ENCODE peak calls at places on chromosomes 11 and 22, in nine cellular contexts. One of them, this sample, is unnamed.

GRCh38 chr11:23997356-23997755 is 499.5 kb upstream of the LUZP2 start:
- DNase-seq in aorta: no peak
- DNase-seq in uterus: no peak
- DNase-seq in IMR-90: no peak
- DNase-seq in ovary: no peak
- DNase-seq in mammary epithelial cell: no peak
- DNase-seq in CD4-positive, alpha-beta memory T cell: no peak
- DNase-seq in upper lobe of right lung: no peak
- DNase-seq in GM23248: no peak
- DNase-seq in this sample: no peak

GRCh38 chr11:1297576-1298473 is 11.6 kb downstream of the TOLLIP start:
- DNase-seq in aorta: no peak
- DNase-seq in uterus: peak; percentile 13
- DNase-seq in IMR-90: no peak
- DNase-seq in ovary: peak; percentile 8
- DNase-seq in mammary epithelial cell: no peak
- DNase-seq in CD4-positive, alpha-beta memory T cell: no peak
- DNase-seq in upper lobe of right lung: peak; percentile 61
- DNase-seq in GM23248: no peak
- DNase-seq in this sample: no peak

GRCh38 chr11:117145393-117145761 is 1.3 kb downstream of the PAFAH1B2 start:
- DNase-seq in aorta: no peak
- DNase-seq in uterus: peak; percentile 56
- DNase-seq in IMR-90: peak; percentile 32
- DNase-seq in ovary: no peak
- DNase-seq in mammary epithelial cell: peak; percentile 43
- DNase-seq in CD4-positive, alpha-beta memory T cell: peak; percentile 26
- DNase-seq in upper lobe of right lung: no peak
- DNase-seq in GM23248: peak; percentile 79
- DNase-seq in this sample: no peak

GRCh38 chr11:77035580-77035979 is 1.4 kb downstream of the B3GNT6 start:
- DNase-seq in aorta: no peak
- DNase-seq in uterus: no peak
- DNase-seq in IMR-90: no peak
- DNase-seq in ovary: no peak
- DNase-seq in mammary epithelial cell: peak; percentile 55
- DNase-seq in CD4-positive, alpha-beta memory T cell: no peak
- DNase-seq in upper lobe of right lung: no peak
- DNase-seq in GM23248: no peak
- DNase-seq in this sample: no peak

GRCh38 chr11:120807414-120808150 is 216.3 kb upstream of the TBCEL start:
- DNase-seq in aorta: no peak
- DNase-seq in uterus: no peak
- DNase-seq in IMR-90: peak; percentile 95
- DNase-seq in ovary: no peak
- DNase-seq in mammary epithelial cell: peak; percentile 26
- DNase-seq in CD4-positive, alpha-beta memory T cell: no peak
- DNase-seq in upper lobe of right lung: no peak
- DNase-seq in GM23248: peak; percentile 88
- DNase-seq in this sample: no peak

GRCh38 chr22:23054531-23055257 is 15.6 kb upstream of the GNAZ start:
- DNase-seq in aorta: no peak
- DNase-seq in uterus: no peak
- DNase-seq in IMR-90: no peak
- DNase-seq in ovary: no peak
- DNase-seq in mammary epithelial cell: no peak
- DNase-seq in CD4-positive, alpha-beta memory T cell: no peak
- DNase-seq in upper lobe of right lung: peak; percentile 36
- DNase-seq in GM23248: no peak
- DNase-seq in this sample: peak; percentile 1

GRCh38 chr22:30717331-30717921 is 22.8 kb downstream of the OSBP2 start:
- DNase-seq in aorta: no peak
- DNase-seq in uterus: no peak
- DNase-seq in IMR-90: peak; percentile 90
- DNase-seq in ovary: no peak
- DNase-seq in mammary epithelial cell: peak; percentile 85
- DNase-seq in CD4-positive, alpha-beta memory T cell: no peak
- DNase-seq in upper lobe of right lung: no peak
- DNase-seq in GM23248: peak; percentile 91
- DNase-seq in this sample: no peak

GRCh38 chr11:8289426-8290047 is 25.9 kb upstream of the LMO1 start:
- DNase-seq in aorta: no peak
- DNase-seq in uterus: no peak
- DNase-seq in IMR-90: no peak
- DNase-seq in ovary: no peak
- DNase-seq in mammary epithelial cell: no peak
- DNase-seq in CD4-positive, alpha-beta memory T cell: no peak
- DNase-seq in upper lobe of right lung: no peak
- DNase-seq in GM23248: no peak
- DNase-seq in this sample: no peak

GRCh38 chr11:104164028-104164520 is at the start of gene PDGFD:
- DNase-seq in aorta: peak; percentile 73
- DNase-seq in uterus: peak; percentile 38
- DNase-seq in IMR-90: peak; percentile 70
- DNase-seq in ovary: peak; percentile 75
- DNase-seq in mammary epithelial cell: peak; percentile 67
- DNase-seq in CD4-positive, alpha-beta memory T cell: peak; percentile 8
- DNase-seq in upper lobe of right lung: peak; percentile 73
- DNase-seq in GM23248: peak; percentile 64
- DNase-seq in this sample: peak; percentile 10

GRCh38 chr11:8692417-8692816 is 9.8 kb downstream of the RPL27A start:
- DNase-seq in aorta: no peak
- DNase-seq in uterus: peak; percentile 2
- DNase-seq in IMR-90: no peak
- DNase-seq in ovary: no peak
- DNase-seq in mammary epithelial cell: no peak
- DNase-seq in CD4-positive, alpha-beta memory T cell: no peak
- DNase-seq in upper lobe of right lung: no peak
- DNase-seq in GM23248: no peak
- DNase-seq in this sample: no peak

GRCh38 chr11:26741036-26741435 is 19.2 kb upstream of the SLC5A12 start:
- DNase-seq in aorta: no peak
- DNase-seq in uterus: no peak
- DNase-seq in IMR-90: no peak
- DNase-seq in ovary: no peak
- DNase-seq in mammary epithelial cell: no peak
- DNase-seq in CD4-positive, alpha-beta memory T cell: no peak
- DNase-seq in upper lobe of right lung: no peak
- DNase-seq in GM23248: peak; percentile 78
- DNase-seq in this sample: no peak

GRCh38 chr11:119052163-119052814 is 4.7 kb downstream of the HYOU1 start:
- DNase-seq in aorta: no peak
- DNase-seq in uterus: no peak
- DNase-seq in IMR-90: no peak
- DNase-seq in ovary: no peak
- DNase-seq in mammary epithelial cell: peak; percentile 57
- DNase-seq in CD4-positive, alpha-beta memory T cell: no peak
- DNase-seq in upper lobe of right lung: no peak
- DNase-seq in GM23248: no peak
- DNase-seq in this sample: no peak

GRCh38 chr11:69490516-69490915 is 9.1 kb downstream of the LINC01488 start:
- DNase-seq in aorta: peak; percentile 28
- DNase-seq in uterus: no peak
- DNase-seq in IMR-90: no peak
- DNase-seq in ovary: no peak
- DNase-seq in mammary epithelial cell: no peak
- DNase-seq in CD4-positive, alpha-beta memory T cell: no peak
- DNase-seq in upper lobe of right lung: no peak
- DNase-seq in GM23248: no peak
- DNase-seq in this sample: no peak

GRCh38 chr11:65662247-65662801 is 392 bp downstream of the RELA start:
- DNase-seq in aorta: no peak
- DNase-seq in uterus: peak; percentile 56
- DNase-seq in IMR-90: no peak
- DNase-seq in ovary: peak; percentile 47
- DNase-seq in mammary epithelial cell: peak; percentile 17
- DNase-seq in CD4-positive, alpha-beta memory T cell: no peak
- DNase-seq in upper lobe of right lung: no peak
- DNase-seq in GM23248: peak; percentile 64
- DNase-seq in this sample: no peak

GRCh38 chr11:17700991-17701390 is 18.4 kb upstream of the MYOD1 start:
- DNase-seq in aorta: no peak
- DNase-seq in uterus: no peak
- DNase-seq in IMR-90: no peak
- DNase-seq in ovary: no peak
- DNase-seq in mammary epithelial cell: peak; percentile 80
- DNase-seq in CD4-positive, alpha-beta memory T cell: no peak
- DNase-seq in upper lobe of right lung: no peak
- DNase-seq in GM23248: no peak
- DNase-seq in this sample: no peak
- H3K4me1 ChIP-seq in aorta: no peaks in the 10 kb centered on the region
- H3K4me1 ChIP-seq in uterus: no peaks in the 10 kb centered on the region
- H3K4me1 ChIP-seq in IMR-90: no peaks in the 10 kb centered on the region
- H3K4me1 ChIP-seq in ovary: no peaks in the 10 kb centered on the region
- H3K4me1 ChIP-seq in mammary epithelial cell: peaks cover 7% of the 10 kb centered on the region
- H3K4me1 ChIP-seq in CD4-positive, alpha-beta memory T cell: no peaks in the 10 kb centered on the region
- H3K4me1 ChIP-seq in upper lobe of right lung: no peaks in the 10 kb centered on the region
- H3K4me1 ChIP-seq in GM23248: no peaks in the 10 kb centered on the region
- H3K4me1 ChIP-seq in this sample: no peaks in the 10 kb centered on the region

DNA sequence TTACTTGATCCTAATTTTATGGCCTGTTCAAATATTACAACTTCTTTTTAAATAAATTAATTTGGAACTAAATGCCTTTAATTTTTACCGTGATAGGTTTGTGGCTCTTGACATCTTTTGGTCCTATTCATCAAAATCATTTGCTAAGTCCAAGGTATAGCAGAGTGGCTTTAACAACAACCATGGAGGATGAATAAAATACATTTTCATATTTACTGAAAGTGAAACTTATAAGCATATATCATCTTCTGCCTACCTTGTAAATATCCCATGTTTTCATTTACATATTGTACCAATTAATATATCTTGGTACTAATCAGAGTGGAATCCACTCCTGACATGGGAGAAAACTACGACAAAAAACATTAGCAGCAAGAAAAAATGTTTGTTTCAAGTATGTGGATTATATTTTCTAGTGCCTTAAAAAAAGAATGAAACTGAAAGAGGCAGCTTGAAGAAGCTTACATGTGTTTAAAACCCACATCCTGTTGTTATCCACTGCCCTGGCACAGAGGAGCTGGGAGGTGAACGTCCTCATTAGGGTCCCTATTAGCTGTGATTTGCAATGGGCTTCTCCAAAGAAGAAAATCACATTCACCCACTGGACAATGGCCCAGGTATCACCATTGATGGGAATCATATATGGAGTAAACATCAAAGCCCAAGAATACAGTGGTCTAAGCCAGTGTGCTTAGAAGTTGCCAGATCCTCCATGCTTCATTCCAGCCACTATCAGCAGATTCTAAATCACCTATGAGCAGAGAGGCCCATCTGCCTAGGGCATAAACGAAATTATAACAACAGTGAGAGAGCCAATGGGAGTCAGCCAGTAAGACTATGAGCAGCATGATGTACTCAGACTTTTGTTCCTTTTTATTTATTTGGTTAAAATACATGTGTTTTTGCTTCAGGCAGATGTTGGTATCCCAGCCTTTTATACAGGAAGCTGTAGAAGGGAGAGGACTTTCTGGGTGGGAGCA is 84.7 kb downstream of the MAML2 start:
- DNase-seq in aorta: no peak
- DNase-seq in uterus: no peak
- DNase-seq in IMR-90: peak; percentile 58
- DNase-seq in ovary: no peak
- DNase-seq in mammary epithelial cell: no peak
- DNase-seq in CD4-positive, alpha-beta memory T cell: peak; percentile 71
- DNase-seq in upper lobe of right lung: no peak
- DNase-seq in GM23248: peak; percentile 49
- DNase-seq in this sample: peak; percentile 57
- H3K4me1 ChIP-seq in aorta: peaks cover 7% of the 10 kb centered on the region
- H3K4me1 ChIP-seq in uterus: peaks cover 10% of the 10 kb centered on the region
- H3K4me1 ChIP-seq in IMR-90: peaks cover 24% of the 10 kb centered on the region
- H3K4me1 ChIP-seq in ovary: peaks cover 17% of the 10 kb centered on the region
- H3K4me1 ChIP-seq in mammary epithelial cell: peaks cover 54% of the 10 kb centered on the region
- H3K4me1 ChIP-seq in CD4-positive, alpha-beta memory T cell: peaks cover 90% of the 10 kb centered on the region
- H3K4me1 ChIP-seq in upper lobe of right lung: peaks cover 70% of the 10 kb centered on the region
- H3K4me1 ChIP-seq in GM23248: peaks cover 84% of the 10 kb centered on the region
- H3K4me1 ChIP-seq in this sample: peaks cover 80% of the 10 kb centered on the region

GRCh38 chr22:27835446-27835845 is 33.9 kb upstream of the MN1 start:
- DNase-seq in aorta: no peak
- DNase-seq in uterus: no peak
- DNase-seq in IMR-90: peak; percentile 41
- DNase-seq in ovary: no peak
- DNase-seq in mammary epithelial cell: no peak
- DNase-seq in CD4-positive, alpha-beta memory T cell: no peak
- DNase-seq in upper lobe of right lung: no peak
- DNase-seq in GM23248: peak; percentile 25
- DNase-seq in this sample: no peak

GRCh38 chr22:27829620-27830019 is 28.1 kb upstream of the MN1 start:
- DNase-seq in aorta: no peak
- DNase-seq in uterus: no peak
- DNase-seq in IMR-90: no peak
- DNase-seq in ovary: no peak
- DNase-seq in mammary epithelial cell: no peak
- DNase-seq in CD4-positive, alpha-beta memory T cell: no peak
- DNase-seq in upper lobe of right lung: no peak
- DNase-seq in GM23248: no peak
- DNase-seq in this sample: no peak

GRCh38 chr22:27833803-27834202 is 32.2 kb upstream of the MN1 start:
- DNase-seq in aorta: no peak
- DNase-seq in uterus: no peak
- DNase-seq in IMR-90: no peak
- DNase-seq in ovary: no peak
- DNase-seq in mammary epithelial cell: no peak
- DNase-seq in CD4-positive, alpha-beta memory T cell: no peak
- DNase-seq in upper lobe of right lung: no peak
- DNase-seq in GM23248: no peak
- DNase-seq in this sample: no peak

GRCh38 chr22:27834364-27835185 is 33.0 kb upstream of the MN1 start:
- DNase-seq in aorta: no peak
- DNase-seq in uterus: no peak
- DNase-seq in IMR-90: no peak
- DNase-seq in ovary: no peak
- DNase-seq in mammary epithelial cell: no peak
- DNase-seq in CD4-positive, alpha-beta memory T cell: no peak
- DNase-seq in upper lobe of right lung: no peak
- DNase-seq in GM23248: no peak
- DNase-seq in this sample: no peak

GRCh38 chr22:27832606-27833005 is 31.1 kb upstream of the MN1 start:
- DNase-seq in aorta: no peak
- DNase-seq in uterus: no peak
- DNase-seq in IMR-90: no peak
- DNase-seq in ovary: no peak
- DNase-seq in mammary epithelial cell: no peak
- DNase-seq in CD4-positive, alpha-beta memory T cell: no peak
- DNase-seq in upper lobe of right lung: no peak
- DNase-seq in GM23248: no peak
- DNase-seq in this sample: no peak
- H3K4me1 ChIP-seq in aorta: peaks cover 4% of the 10 kb centered on the region
- H3K4me1 ChIP-seq in uterus: no peaks in the 10 kb centered on the region
- H3K4me1 ChIP-seq in IMR-90: peaks cover 5% of the 10 kb centered on the region
- H3K4me1 ChIP-seq in ovary: peaks cover 7% of the 10 kb centered on the region
- H3K4me1 ChIP-seq in mammary epithelial cell: peaks cover 4% of the 10 kb centered on the region
- H3K4me1 ChIP-seq in CD4-positive, alpha-beta memory T cell: peaks cover 7% of the 10 kb centered on the region
- H3K4me1 ChIP-seq in upper lobe of right lung: no peaks in the 10 kb centered on the region
- H3K4me1 ChIP-seq in GM23248: peaks cover 10% of the 10 kb centered on the region
- H3K4me1 ChIP-seq in this sample: peaks cover 7% of the 10 kb centered on the region

DNA sequence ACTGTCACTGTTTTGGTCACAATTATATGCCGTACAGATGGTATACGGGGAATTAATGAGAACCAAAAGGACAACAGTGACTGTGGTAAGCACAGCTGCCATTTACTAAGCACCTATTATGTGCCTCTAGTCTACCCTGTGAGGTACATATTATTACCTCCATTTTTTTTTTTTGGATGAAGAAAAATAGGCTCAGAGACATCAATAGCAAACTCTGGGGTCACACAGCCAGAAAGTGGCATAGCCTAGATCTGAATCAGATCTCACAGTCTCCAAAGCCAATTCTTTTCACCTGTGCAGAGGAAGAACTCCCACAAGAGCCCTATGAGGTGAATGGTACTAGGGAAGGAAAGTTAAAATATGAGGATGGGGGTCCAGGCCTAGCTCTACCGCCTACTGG is 68.9 kb downstream of the USP35 start:
- DNase-seq in aorta: no peak
- DNase-seq in uterus: no peak
- DNase-seq in IMR-90: no peak
- DNase-seq in ovary: no peak
- DNase-seq in mammary epithelial cell: no peak
- DNase-seq in CD4-positive, alpha-beta memory T cell: no peak
- DNase-seq in upper lobe of right lung: no peak
- DNase-seq in GM23248: no peak
- DNase-seq in this sample: no peak
- H3K4me1 ChIP-seq in aorta: peaks cover 8% of the 10 kb centered on the region
- H3K4me1 ChIP-seq in uterus: peaks cover 12% of the 10 kb centered on the region
- H3K4me1 ChIP-seq in IMR-90: peaks cover 8% of the 10 kb centered on the region
- H3K4me1 ChIP-seq in ovary: peaks cover 40% of the 10 kb centered on the region
- H3K4me1 ChIP-seq in mammary epithelial cell: no peaks in the 10 kb centered on the region
- H3K4me1 ChIP-seq in CD4-positive, alpha-beta memory T cell: no peaks in the 10 kb centered on the region
- H3K4me1 ChIP-seq in upper lobe of right lung: peaks cover 8% of the 10 kb centered on the region
- H3K4me1 ChIP-seq in GM23248: peaks cover 26% of the 10 kb centered on the region
- H3K4me1 ChIP-seq in this sample: no peaks in the 10 kb centered on the region